ENCODE peak calls at places on chromosomes 7 and 10, in seven cellular contexts. Z is fibroblast of lung, H is astrocyte, G is neuronal stem cell, T is heart left ventricle, L is small intestine, M is WERI-Rb-1. Q is an unnamed sample.

GRCh38 chr7:27520828-27521790 is 141.6 kb downstream of the HIBADH start:
- DNase-seq in T (no peak), G (no peak), M (no peak), Z (peak; percentile 17), L (no peak), H (peak; percentile 3), Q (no peak)

GRCh38 chr10:128688154-128688553 is 561.9 kb upstream of the MKI67 start:
- DNase-seq in M (no peak), G (no peak), T (no peak), H (no peak), Z (no peak), L (no peak), Q (no peak)

GRCh38 chr10:131129544-131129943 is 182.0 kb downstream of the TCERG1L start:
- DNase-seq in H (no peak), Z (no peak), T (no peak), M (no peak), L (no peak), G (no peak), Q (no peak)

GRCh38 chr10:97843296-97843671 is 6.4 kb upstream of the GOLGA7B start:
- DNase-seq in G (no peak), T (no peak), L (peak; percentile 75), H (no peak), Z (no peak), M (no peak), Q (no peak)

GRCh38 chr7:44145419-44145968 is 4.4 kb upstream of the MYL7 start:
- DNase-seq in G (peak; percentile 31), M (no peak), H (no peak), Z (peak; percentile 38), L (no peak), T (no peak), Q (no peak)

GRCh38 chr10:104330168-104331117 is 7.8 kb downstream of the ITPRIP start:
- DNase-seq in T (no peak), H (peak; percentile 80), G (no peak), M (peak; percentile 40), Z (peak; percentile 82), L (peak; percentile 74), Q (peak; percentile 95)

GRCh38 chr7:154350892-154351291 is 298.7 kb downstream of the DPP6 start:
- DNase-seq in G (no peak), H (no peak), L (no peak), T (no peak), M (no peak), Z (no peak), Q (no peak)

GRCh38 chr10:14240253-14241189 is 90.2 kb downstream of the FRMD4A start:
- DNase-seq in L (no peak), H (peak; percentile 45), T (no peak), Z (peak; percentile 50), M (no peak), G (peak; percentile 14), Q (no peak)

GRCh38 chr7:14761506-14762296 is 140.8 kb downstream of the DGKB start:
- DNase-seq in T (peak; percentile 77), Z (peak; percentile 86), M (no peak), L (no peak), G (no peak), H (peak; percentile 79), Q (peak; percentile 62)

GRCh38 chr7:64618785-64619456 is 47.0 kb upstream of the ZNF107 start:
- DNase-seq in Z (peak; percentile 38), M (peak; percentile 15), L (peak; percentile 27), T (no peak), H (peak; percentile 34), G (no peak), Q (no peak)

GRCh38 chr7:2151235-2151634 is 81.5 kb downstream of the MAD1L1 start:
- DNase-seq in M (no peak), H (no peak), G (no peak), T (peak; percentile 46), L (no peak), Z (no peak), Q (no peak)

GRCh38 chr7:31633894-31634494 is 53.0 kb upstream of the PPP1R17 start:
- DNase-seq in Z (peak; percentile 51), T (no peak), G (peak; percentile 60), M (peak; percentile 47), L (peak; percentile 77), H (peak; percentile 32), Q (peak; percentile 11)

GRCh38 chr10:49321021-49321420 is 22.1 kb downstream of the C10orf71 start:
- DNase-seq in G (no peak), L (no peak), Z (no peak), H (no peak), T (no peak), M (no peak), Q (no peak)

GRCh38 chr10:51907342-51907741 is 207.9 kb upstream of the CSTF2T start:
- DNase-seq in H (peak; percentile 2), M (no peak), L (no peak), T (no peak), Z (peak; percentile 16), G (no peak), Q (no peak)

GRCh38 chr10:60397792-60398191 is 8.1 kb upstream of the ANK3 start:
- DNase-seq in H (peak; percentile 34), Z (peak; percentile 45), L (no peak), T (no peak), M (no peak), G (no peak), Q (no peak)

GRCh38 chr7:57215423-57215822 is 83.2 kb upstream of the ZNF479 start:
- DNase-seq in G (no peak), M (no peak), L (no peak), H (no peak), T (no peak), Z (no peak), Q (no peak)

GRCh38 chr7:15015545-15016314 is 113.2 kb upstream of the DGKB start:
- DNase-seq in Z (peak; percentile 68), H (peak; percentile 56), L (peak; percentile 79), M (peak; percentile 48), T (no peak), G (peak; percentile 62), Q (no peak)

GRCh38 chr10:100890696-100891271 is 22.0 kb upstream of the SLF2 start:
- DNase-seq in H (peak; percentile 98), T (no peak), Z (peak; percentile 98), M (no peak), G (no peak), L (no peak), Q (peak; percentile 94)

GRCh38 chr7:69364814-69365587 is 233.3 kb upstream of the AUTS2 start:
- DNase-seq in G (no peak), T (no peak), Z (no peak), L (no peak), H (no peak), M (no peak), Q (no peak)

GRCh38 chr7:20776942-20777341 is 9.7 kb downstream of the SP8 start:
- DNase-seq in M (no peak), T (no peak), G (no peak), Z (no peak), L (no peak), H (no peak), Q (no peak)

GRCh38 chr7:44227911-44228310 is 27.1 kb downstream of the YKT6 start:
- DNase-seq in H (no peak), Z (no peak), M (no peak), G (no peak), T (peak; percentile 60), L (no peak), Q (no peak)

GRCh38 chr10:15710455-15710854 is 9.3 kb downstream of the ITGA8 start:
- DNase-seq in H (no peak), T (no peak), G (no peak), L (no peak), Z (no peak), M (no peak), Q (no peak)

GRCh38 chr10:15715619-15716227 is 4.0 kb downstream of the ITGA8 start:
- DNase-seq in M (peak; percentile 39), T (no peak), G (peak; percentile 9), L (no peak), H (no peak), Z (no peak), Q (no peak)

GRCh38 chr10:15718495-15719061 is 1.1 kb downstream of the ITGA8 start:
- DNase-seq in H (no peak), G (peak; percentile 9), Z (no peak), M (no peak), T (no peak), L (no peak), Q (no peak)

GRCh38 chr10:15712903-15713302 is 6.8 kb downstream of the ITGA8 start:
- DNase-seq in Z (peak; percentile 15), G (no peak), H (no peak), T (no peak), M (no peak), L (no peak), Q (no peak)

DNA sequence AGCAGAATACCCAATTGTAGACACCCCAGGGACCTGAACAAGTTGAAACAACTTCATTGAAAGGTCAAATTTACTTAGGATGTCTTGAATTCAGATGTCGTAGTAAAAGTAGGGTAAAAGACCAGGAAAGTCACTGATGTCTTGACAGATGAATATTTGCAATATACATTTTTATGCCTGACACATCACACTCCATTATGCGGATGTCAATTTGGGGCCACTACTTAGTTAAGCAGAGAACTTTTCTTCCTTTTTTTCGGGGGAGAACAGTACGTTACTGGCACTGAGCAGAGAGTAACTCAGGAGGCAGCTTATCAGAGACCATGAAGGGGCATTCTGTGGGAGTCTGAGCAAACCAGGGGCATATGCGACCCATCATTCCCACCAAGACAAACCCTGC is 4.9 kb downstream of the ITGA8 start:
- DNase-seq in M (no peak), G (no peak), T (no peak), Z (no peak), L (no peak), H (no peak), Q (no peak)
- H3K36me3 ChIP-seq in M (no peaks in the 10 kb centered on the region), G (no peaks in the 10 kb centered on the region), T (no peaks in the 10 kb centered on the region), Z (no peaks in the 10 kb centered on the region), L (no peaks in the 10 kb centered on the region), H (no peaks in the 10 kb centered on the region), Q (no peaks in the 10 kb centered on the region)

DNA sequence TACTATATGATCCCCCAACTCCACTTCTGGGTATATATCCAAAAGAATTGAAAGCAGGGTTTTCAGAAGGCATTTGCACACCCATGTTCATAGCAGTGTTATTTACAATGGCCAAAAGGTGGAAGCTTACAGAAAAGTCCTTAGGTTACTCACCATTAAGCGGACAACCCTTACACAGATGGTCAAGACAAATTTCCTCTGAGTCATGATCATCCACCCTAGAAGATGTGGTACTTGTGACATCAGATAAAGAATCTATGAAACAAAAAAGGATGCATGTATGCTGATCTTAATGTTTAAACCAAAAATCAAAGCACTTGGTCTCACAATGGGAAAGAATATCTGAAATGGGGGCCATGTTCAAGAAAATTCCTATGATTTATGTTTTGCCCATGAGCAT is 31.1 kb downstream of the ZC3HAV1 start:
- DNase-seq in M (no peak), H (peak; percentile 20), T (no peak), G (no peak), L (no peak), Z (peak; percentile 22), Q (no peak)
- H3K36me3 ChIP-seq in M (peaks cover 63% of the 10 kb centered on the region), H (peaks cover 7% of the 10 kb centered on the region), T (peaks cover 97% of the 10 kb centered on the region), G (peaks cover 2% of the 10 kb centered on the region), L (peaks cover 29% of the 10 kb centered on the region), Z (peaks cover 12% of the 10 kb centered on the region), Q (peaks cover 18% of the 10 kb centered on the region)

DNA sequence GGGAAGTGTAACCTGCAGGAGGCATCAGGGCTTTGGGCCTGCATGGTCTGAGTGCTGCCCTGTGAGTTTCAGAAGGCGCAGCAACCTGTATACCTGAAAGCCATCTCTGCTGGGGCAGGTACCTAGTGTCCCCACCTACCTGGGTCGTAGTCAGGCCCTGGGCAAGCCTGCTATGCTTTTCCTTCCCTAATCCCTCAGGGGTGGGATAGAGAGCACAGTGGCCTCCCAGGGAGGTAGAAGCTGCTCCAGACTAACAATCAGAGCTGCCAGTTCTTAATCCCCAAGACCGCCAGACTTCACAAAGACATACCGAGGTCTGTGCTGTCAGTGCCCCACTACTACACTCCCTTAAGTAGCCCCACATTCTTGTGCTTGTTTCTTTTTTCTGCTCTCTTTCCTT is 52.0 kb downstream of the PTEN start:
- DNase-seq in Z (no peak), G (peak; percentile 46), H (no peak), L (no peak), T (no peak), M (peak; percentile 24), Q (no peak)
- H3K36me3 ChIP-seq in Z (peaks cover 2% of the 10 kb centered on the region), G (no peaks in the 10 kb centered on the region), H (peaks cover 2% of the 10 kb centered on the region), L (no peaks in the 10 kb centered on the region), T (no peaks in the 10 kb centered on the region), M (peaks cover 4% of the 10 kb centered on the region), Q (peaks cover 3% of the 10 kb centered on the region)

GRCh38 chr7:149568218-149568617 is 70.6 kb upstream of the ZNF746 start:
- DNase-seq in G (no peak), L (no peak), Z (no peak), H (no peak), T (no peak), M (no peak), Q (no peak)
- H3K36me3 ChIP-seq in G (peaks cover 6% of the 10 kb centered on the region), L (peaks cover 6% of the 10 kb centered on the region), Z (no peaks in the 10 kb centered on the region), H (peaks cover 14% of the 10 kb centered on the region), T (no peaks in the 10 kb centered on the region), M (peaks cover 43% of the 10 kb centered on the region), Q (peaks cover 11% of the 10 kb centered on the region)

Q was measured in BJ.